ENCODE peak calls at places on chromosome 6, in six cellular contexts. E is heart right ventricle, N is PC-3, U is ascending aorta, S is heart left ventricle, Z is brain microvascular endothelial cell. G is an unnamed sample.

GRCh38 chr6:107318100-107318736 is 141.1 kb downstream of the PDSS2 start:
- DNase-seq in E (peak), N (peak), U (no peak), S (peak), Z (peak), G (peak)

GRCh38 chr6:47308223-47308567 is 1.5 kb downstream of the TNFRSF21 start:
- DNase-seq in E (no peak), N (no peak), U (no peak), S (no peak), Z (no peak), G (no peak)

GRCh38 chr6:12290490-12290820 is 294 bp downstream of the EDN1 start:
- DNase-seq in E (no peak), N (no peak), U (no peak), S (no peak), Z (no peak), G (no peak)

GRCh38 chr6:47078991-47079390 is 36.9 kb upstream of the ADGRF1 start:
- DNase-seq in E (no peak), N (no peak), U (no peak), S (no peak), Z (no peak), G (no peak)

GRCh38 chr6:96649926-96650325 is 87.0 kb downstream of the FHL5 start:
- DNase-seq in E (no peak), N (no peak), U (no peak), S (no peak), Z (no peak), G (no peak)

GRCh38 chr6:43246301-43247114 is 3.2 kb downstream of the TTBK1 start:
- DNase-seq in E (peak), N (no peak), U (peak), S (peak), Z (no peak), G (no peak)

GRCh38 chr6:73860303-73860702 is 164.3 kb downstream of the CD109 start:
- DNase-seq in E (no peak), N (no peak), U (no peak), S (no peak), Z (no peak), G (no peak)

GRCh38 chr6:16523550-16524379 is 237.5 kb downstream of the ATXN1 start:
- DNase-seq in E (no peak), N (no peak), U (no peak), S (peak), Z (peak), G (no peak)

GRCh38 chr6:70369332-70369950 is 43.9 kb upstream of the FAM135A start:
- DNase-seq in E (peak), N (peak), U (peak), S (peak), Z (peak), G (peak)

GRCh38 chr6:33208089-33208967 is at the start of gene RING1:
- DNase-seq in E (peak), N (peak), U (peak), S (peak), Z (peak), G (peak)

GRCh38 chr6:166942393-166943168 is 13.8 kb downstream of the RNASET2 start:
- DNase-seq in E (no peak), N (no peak), U (no peak), S (no peak), Z (no peak), G (no peak)

GRCh38 chr6:85675030-85675819 is 32.5 kb upstream of the SYNCRIP start:
- DNase-seq in E (no peak), N (peak), U (no peak), S (no peak), Z (peak), G (no peak)

GRCh38 chr6:49550413-49551125 is at the start of gene C6orf141:
- DNase-seq in E (no peak), N (peak), U (no peak), S (no peak), Z (no peak), G (no peak)

GRCh38 chr6:76533661-76534060 is 461.2 kb upstream of the IMPG1 start:
- DNase-seq in E (no peak), N (no peak), U (no peak), S (no peak), Z (no peak), G (no peak)

GRCh38 chr6:21665436-21666199 is 72.1 kb downstream of the SOX4 start:
- DNase-seq in E (no peak), N (no peak), U (no peak), S (peak), Z (no peak), G (peak)

GRCh38 chr6:32952817-32953739 is at the start of gene HLA-DMA:
- DNase-seq in E (peak), N (peak), U (peak), S (peak), Z (peak), G (peak)

GRCh38 chr6:128601060-128601459 is 80.7 kb upstream of the PTPRK start:
- DNase-seq in E (no peak), N (peak), U (no peak), S (no peak), Z (peak), G (no peak)

GRCh38 chr6:53956068-53956711 is 155.1 kb upstream of the MLIP start:
- DNase-seq in E (peak), N (peak), U (peak), S (peak), Z (peak), G (peak)

GRCh38 chr6:140039343-140039742 is 664.9 kb upstream of the CITED2 start:
- DNase-seq in E (no peak), N (no peak), U (no peak), S (no peak), Z (no peak), G (no peak)

GRCh38 chr6:67633058-67633457 is 1002.0 kb upstream of the ADGRB3 start:
- DNase-seq in E (no peak), N (no peak), U (no peak), S (no peak), Z (no peak), G (no peak)

GRCh38 chr6:76684881-76685280 is 612.4 kb upstream of the IMPG1 start:
- DNase-seq in E (no peak), N (no peak), U (no peak), S (no peak), Z (peak), G (no peak)

GRCh38 chr6:108797951-108798671 is 50.1 kb upstream of the ARMC2 start:
- DNase-seq in E (no peak), N (peak), U (no peak), S (no peak), Z (no peak), G (no peak)

GRCh38 chr6:77159730-77160129 is 303.6 kb downstream of the HTR1B start:
- DNase-seq in E (no peak), N (no peak), U (no peak), S (no peak), Z (no peak), G (no peak)

GRCh38 chr6:118968416-118968815 is 33.5 kb upstream of the MCM9 start:
- DNase-seq in E (no peak), N (peak), U (no peak), S (no peak), Z (no peak), G (no peak)

GRCh38 chr6:149935246-149935645 is 6.6 kb upstream of the ULBP2 start:
- DNase-seq in E (no peak), N (peak), U (no peak), S (no peak), Z (no peak), G (no peak)

GRCh38 chr6:142913511-142914047 is 31.4 kb downstream of the HIVEP2 start:
- DNase-seq in E (no peak), N (no peak), U (peak), S (no peak), Z (no peak), G (no peak)

GRCh38 chr6:33112148-33112547 is 36.4 kb downstream of the HLA-DPB1 start:
- DNase-seq in E (no peak), N (peak), U (no peak), S (peak), Z (peak), G (no peak)

GRCh38 chr6:40438556-40438955 is 148.6 kb downstream of the LRFN2 start:
- DNase-seq in E (no peak), N (no peak), U (no peak), S (no peak), Z (no peak), G (no peak)

GRCh38 chr6:157985378-157986155 is 3.9 kb downstream of the SYNJ2 start:
- DNase-seq in E (no peak), N (no peak), U (no peak), S (no peak), Z (no peak), G (no peak)

GRCh38 chr6:126153661-126154060 is 167.3 kb downstream of the TRMT11 start:
- DNase-seq in E (no peak), N (no peak), U (no peak), S (no peak), Z (peak), G (no peak)

GRCh38 chr6:47098570-47098993 is 56.5 kb upstream of the ADGRF1 start:
- DNase-seq in E (no peak), N (no peak), U (no peak), S (no peak), Z (no peak), G (peak)

GRCh38 chr6:162533009-162533400 is 194.6 kb downstream of the PRKN start:
- DNase-seq in E (no peak), N (peak), U (no peak), S (no peak), Z (no peak), G (no peak)

GRCh38 chr6:156396068-156396771 is 381.0 kb upstream of the ARID1B start:
- DNase-seq in E (no peak), N (no peak), U (no peak), S (no peak), Z (no peak), G (no peak)

DNA sequence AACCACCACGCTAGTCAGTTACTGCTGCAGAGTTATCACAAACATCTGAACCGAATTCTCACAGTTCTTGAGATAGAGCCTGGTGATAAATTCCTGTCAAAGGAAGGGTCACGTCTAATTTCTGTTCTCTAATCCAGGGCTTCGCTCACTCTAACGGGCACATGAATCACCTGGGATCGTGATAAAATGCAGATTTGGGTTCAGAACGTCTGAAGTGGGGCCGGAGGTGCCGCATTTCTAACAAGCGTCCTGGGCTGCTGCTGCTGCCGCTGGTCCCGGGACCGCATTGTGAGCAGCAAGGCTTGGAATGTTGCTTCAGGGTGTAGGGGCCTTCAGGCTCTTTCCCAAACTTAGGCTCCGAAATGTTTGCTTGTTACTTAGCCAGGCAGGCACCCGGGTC is 264.1 kb downstream of the CDC5L start:
- DNase-seq in E (no peak), N (no peak), U (no peak), S (no peak), Z (no peak), G (no peak)
- H3K27ac ChIP-seq in E (no peak), N (no peak), U (no peak), S (no peak), Z (no peak), G (no peak)

GRCh38 chr6:159513914-159514313 is 179.1 kb downstream of the SOD2 start:
- DNase-seq in E (no peak), N (no peak), U (no peak), S (no peak), Z (no peak), G (no peak)

GRCh38 chr6:159512571-159512970 is 180.5 kb downstream of the SOD2 start:
- DNase-seq in E (no peak), N (no peak), U (no peak), S (no peak), Z (no peak), G (no peak)

GRCh38 chr6:159513074-159513473 is 180.0 kb downstream of the SOD2 start:
- DNase-seq in E (no peak), N (no peak), U (no peak), S (no peak), Z (no peak), G (no peak)

GRCh38 chr6:159510141-159510540 is 182.9 kb downstream of the SOD2 start:
- DNase-seq in E (no peak), N (no peak), U (no peak), S (no peak), Z (no peak), G (no peak)

DNA sequence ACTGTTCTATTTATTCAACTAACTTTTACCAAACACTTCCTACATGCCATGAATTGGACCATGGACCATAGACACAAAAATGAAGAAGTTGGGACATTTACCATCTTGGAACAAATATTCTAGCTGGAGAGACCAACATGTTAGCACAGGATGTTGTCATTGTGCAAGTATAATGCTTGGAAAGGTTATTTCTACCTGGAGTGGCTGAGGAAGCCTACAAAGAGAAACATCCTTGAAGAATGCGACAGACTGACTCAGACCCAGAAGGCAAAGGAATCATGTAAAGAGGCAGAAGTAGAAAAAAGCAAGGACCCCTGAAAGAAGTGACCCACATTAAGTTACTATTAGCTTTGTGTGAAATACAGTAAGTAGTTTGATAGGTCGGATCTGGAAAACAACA is 180.9 kb downstream of the SOD2 start:
- DNase-seq in E (no peak), N (no peak), U (no peak), S (no peak), Z (no peak), G (no peak)
- H3K4me3 ChIP-seq in E (no peak), N (no peak), U (no peak), S (no peak), Z (no peak), G (no peak)

GRCh38 chr6:36976005-36976261 is 10.1 kb downstream of the MTCH1 start:
- DNase-seq in E (no peak), N (no peak), U (no peak), S (no peak), Z (no peak), G (no peak)
- H3K27ac ChIP-seq in E (peak), N (no peak), U (no peak), S (peak), Z (no peak), G (no peak)

DNA sequence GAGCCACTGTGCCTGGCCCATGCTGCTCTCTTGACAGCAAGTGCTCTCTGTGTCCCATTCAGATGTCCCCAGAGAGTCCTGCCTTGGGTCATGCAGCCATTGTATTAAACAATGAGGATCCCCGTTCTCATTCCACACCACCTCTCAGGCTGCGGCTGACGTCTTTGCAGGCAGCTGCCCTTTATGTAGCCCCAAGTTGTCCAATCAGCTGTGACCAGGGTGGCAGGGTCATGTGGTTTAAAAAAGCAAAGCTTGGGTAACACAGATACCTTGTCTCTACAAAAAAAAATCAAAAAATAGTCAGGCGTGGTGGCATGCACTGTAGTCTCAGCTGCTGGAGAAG is 13.2 kb downstream of the GCNT2 start:
- DNase-seq in E (no peak), N (no peak), U (no peak), S (no peak), Z (no peak), G (no peak)
- H3K4me3 ChIP-seq in E (no peak), N (no peak), U (no peak), S (no peak), Z (no peak), G (no peak)

GRCh38 chr6:3406928-3407809 is 49.7 kb downstream of the SLC22A23 start:
- DNase-seq in E (no peak), N (peak), U (no peak), S (no peak), Z (no peak), G (no peak)
- H3K27ac ChIP-seq in E (no peak), N (peak), U (no peak), S (no peak), Z (no peak), G (no peak)

GRCh38 chr6:100378576-100378975 is 86.1 kb downstream of the SIM1 start:
- DNase-seq in E (no peak), N (no peak), U (no peak), S (no peak), Z (no peak), G (no peak)

GRCh38 chr6:100379386-100379785 is 85.3 kb downstream of the SIM1 start:
- DNase-seq in E (no peak), N (no peak), U (no peak), S (no peak), Z (no peak), G (no peak)

GRCh38 chr6:100382767-100383195 is 81.9 kb downstream of the SIM1 start:
- DNase-seq in E (no peak), N (peak), U (no peak), S (no peak), Z (no peak), G (no peak)

GRCh38 chr6:100382031-100382430 is 82.7 kb downstream of the SIM1 start:
- DNase-seq in E (no peak), N (no peak), U (no peak), S (no peak), Z (no peak), G (no peak)

GRCh38 chr6:100381111-100381510 is 83.6 kb downstream of the SIM1 start:
- DNase-seq in E (no peak), N (no peak), U (no peak), S (no peak), Z (no peak), G (no peak)
- H3K4me3 ChIP-seq in E (no peak), N (no peak), U (no peak), S (no peak), Z (no peak), G (no peak)

DNA sequence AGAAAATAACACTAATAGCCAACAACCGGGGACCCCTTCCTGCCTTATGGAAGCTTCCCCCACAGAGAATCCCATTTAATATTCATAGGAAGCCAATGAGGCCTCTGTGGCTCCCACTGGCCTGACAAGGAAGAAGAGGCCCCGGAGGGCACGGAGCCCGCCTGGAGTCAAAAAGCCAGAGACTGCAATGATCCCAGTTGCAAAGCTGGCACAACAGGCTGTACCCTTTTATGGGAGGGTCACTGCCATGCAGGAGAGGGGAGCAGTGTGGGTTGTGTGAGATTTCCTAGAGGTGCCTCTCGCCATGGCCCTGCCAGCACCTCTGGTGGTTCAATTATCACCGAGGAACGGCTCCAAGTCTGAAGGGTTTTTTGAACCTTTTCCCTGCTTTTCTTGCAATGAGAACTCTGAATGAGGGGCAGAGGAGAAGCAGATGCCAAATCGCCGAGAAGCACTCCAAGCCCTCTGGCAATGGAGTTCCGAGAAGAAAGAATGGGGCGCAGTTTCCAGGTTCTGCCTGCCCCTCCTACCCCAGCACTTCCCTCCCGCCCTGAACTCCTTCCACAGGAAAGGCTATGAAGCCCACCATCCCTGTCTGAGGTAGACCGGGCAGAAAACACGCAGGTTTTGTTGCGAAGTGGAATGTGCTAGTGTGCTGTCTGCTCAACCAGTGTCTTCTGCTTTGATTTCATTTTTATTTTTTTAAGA is 96.0 kb downstream of the THBS2 start:
- DNase-seq in E (no peak), N (no peak), U (peak), S (no peak), Z (no peak), G (peak)
- H3K27ac ChIP-seq in E (peak), N (no peak), U (peak), S (no peak), Z (no peak), G (no peak)

DNA sequence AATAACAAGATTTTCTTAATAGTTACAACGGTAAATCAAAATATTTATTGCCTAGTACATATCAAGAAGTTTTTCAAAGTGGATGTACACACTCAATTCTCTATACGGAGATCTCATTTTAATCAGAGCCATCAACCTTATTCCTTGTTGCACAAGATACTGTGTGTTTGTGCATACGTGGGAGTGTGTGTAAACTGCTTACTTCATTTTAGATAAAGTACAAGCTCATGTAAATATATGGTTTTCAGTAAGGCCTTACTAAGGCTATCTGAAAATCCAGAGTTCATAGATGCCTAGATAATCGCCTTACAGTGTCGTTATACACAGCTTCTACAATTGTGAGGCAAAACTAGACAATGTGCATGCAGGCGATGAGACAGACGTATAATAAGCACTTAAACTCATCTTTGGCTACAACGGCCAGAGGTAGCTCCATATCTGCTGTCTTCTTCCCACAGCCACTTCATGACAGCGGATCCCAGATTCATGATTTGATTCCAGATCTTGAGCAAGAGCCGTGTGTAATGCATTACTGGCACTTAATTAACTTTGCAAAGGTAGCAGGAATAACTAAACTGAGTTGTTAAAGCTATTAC is 2.5 kb downstream of the PERP start:
- DNase-seq in E (no peak), N (no peak), U (no peak), S (no peak), Z (no peak), G (no peak)
- H3K4me3 ChIP-seq in E (no peak), N (peak), U (no peak), S (no peak), Z (no peak), G (no peak)

GRCh38 chr6:154745243-154745642 is 12.0 kb downstream of the SCAF8 start:
- DNase-seq in E (no peak), N (no peak), U (no peak), S (no peak), Z (no peak), G (no peak)

GRCh38 chr6:154752015-154752414 is 18.8 kb downstream of the SCAF8 start:
- DNase-seq in E (no peak), N (no peak), U (no peak), S (no peak), Z (no peak), G (no peak)

GRCh38 chr6:154754152-154754551 is 20.9 kb downstream of the SCAF8 start:
- DNase-seq in E (no peak), N (no peak), U (no peak), S (no peak), Z (peak), G (no peak)

GRCh38 chr6:154751020-154751800 is 18.0 kb downstream of the SCAF8 start:
- DNase-seq in E (no peak), N (no peak), U (no peak), S (no peak), Z (no peak), G (no peak)

GRCh38 chr6:154749341-154749740 is 16.1 kb downstream of the SCAF8 start:
- DNase-seq in E (no peak), N (no peak), U (no peak), S (no peak), Z (no peak), G (no peak)
- H3K27ac ChIP-seq in E (no peak), N (no peak), U (no peak), S (no peak), Z (no peak), G (no peak)

G was measured in ovary.